ENCODE peak calls at places on chromosomes 1 and 21, in four cellular contexts. J, R, G and N are unnamed samples.

GRCh38 chr1:55050283-55050682 is 10.9 kb downstream of the PCSK9 start:
- DNase-seq in J (no peak), R (no peak), G (no peak), N (no peak)

GRCh38 chr21:45494851-45495680 is 47.2 kb downstream of the SLC19A1 start:
- DNase-seq in J (no peak), R (no peak), G (no peak), N (no peak)

GRCh38 chr1:15684468-15685283 is 556 bp downstream of the PLEKHM2 start:
- DNase-seq in J (no peak), R (peak; percentile 79), G (no peak), N (peak; percentile 65)

GRCh38 chr1:33300673-33301072 is 20.2 kb downstream of the A3GALT2 start:
- DNase-seq in J (no peak), R (no peak), G (no peak), N (no peak)

GRCh38 chr21:37496972-37497371 is 130.4 kb downstream of the DYRK1A start:
- DNase-seq in J (no peak), R (no peak), G (no peak), N (no peak)

GRCh38 chr1:58041621-58042020 is 504.9 kb downstream of the OMA1 start:
- DNase-seq in J (no peak), R (no peak), G (no peak), N (no peak)

GRCh38 chr1:204684551-204685235 is 845 bp downstream of the LRRN2 start:
- DNase-seq in J (no peak), R (no peak), G (no peak), N (peak; percentile 60)

GRCh38 chr1:173064011-173064410 is 13.3 kb upstream of the TNFSF18 start:
- DNase-seq in J (no peak), R (no peak), G (no peak), N (no peak)

GRCh38 chr1:234970731-234971476 is 157.7 kb downstream of the TOMM20 start:
- DNase-seq in J (no peak), R (no peak), G (peak; percentile 81), N (no peak)

GRCh38 chr1:240441684-240442083 is 170.3 kb downstream of the GREM2 start:
- DNase-seq in J (no peak), R (no peak), G (no peak), N (no peak)

GRCh38 chr1:34406377-34406776 is 229.7 kb downstream of the C1orf94 start:
- DNase-seq in J (no peak), R (no peak), G (no peak), N (no peak)

GRCh38 chr1:223742861-223743517 is 30.6 kb downstream of the CAPN2 start:
- DNase-seq in J (no peak), R (no peak), G (no peak), N (no peak)

GRCh38 chr1:25110037-25110436 is 122.3 kb downstream of the SYF2 start:
- DNase-seq in J (no peak), R (no peak), G (no peak), N (no peak)

GRCh38 chr1:119449964-119450363 is 35.0 kb downstream of the HSD3B2 start:
- DNase-seq in J (no peak), R (peak; percentile 52), G (peak; percentile 23), N (no peak)

GRCh38 chr1:91827094-91828006 is 58.6 kb downstream of the TGFBR3 start:
- DNase-seq in J (no peak), R (no peak), G (peak; percentile 99), N (no peak)

GRCh38 chr1:10644307-10645128 is 151.9 kb downstream of the CASZ1 start:
- DNase-seq in J (no peak), R (peak; percentile 54), G (no peak), N (no peak)

GRCh38 chr1:177969825-177970371 is at the start of gene SEC16B:
- DNase-seq in J (no peak), R (no peak), G (peak; percentile 87), N (no peak)

GRCh38 chr1:178999061-178999460 is 26.6 kb upstream of the FAM20B start:
- DNase-seq in J (no peak), R (no peak), G (no peak), N (no peak)

GRCh38 chr1:24560361-24560760 is 4.5 kb downstream of the NCMAP start:
- DNase-seq in J (no peak), R (no peak), G (no peak), N (no peak)

GRCh38 chr1:41241748-41242644 is at the start of gene SCMH1:
- DNase-seq in J (no peak), R (peak; percentile 78), G (no peak), N (peak; percentile 69)

DNA sequence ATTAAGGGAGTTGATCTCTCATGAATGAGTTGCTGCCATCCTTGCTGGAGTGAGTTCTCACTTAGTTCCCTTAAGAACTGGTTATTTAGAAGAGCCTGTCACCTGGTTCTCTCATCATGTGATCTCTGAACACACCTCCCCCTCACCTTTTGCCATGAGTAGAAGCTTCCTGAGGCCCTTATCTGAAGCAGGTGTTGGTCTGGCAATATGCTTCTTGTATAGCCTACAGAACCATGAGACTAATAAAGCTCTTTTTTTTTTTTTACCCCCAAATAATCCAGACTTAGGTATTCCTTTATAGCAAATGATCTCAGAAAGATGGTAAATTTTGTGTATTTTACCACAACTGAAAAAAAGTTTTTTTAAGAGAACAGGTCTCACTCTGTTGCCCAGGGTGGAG is 158.0 kb downstream of the EIF4G3 start:
- DNase-seq in J (no peak), R (no peak), G (no peak), N (no peak)
- TF ChIP-seq FOXK2 in J (no peak), R (no peak), G (no peak), N (no peak)

DNA sequence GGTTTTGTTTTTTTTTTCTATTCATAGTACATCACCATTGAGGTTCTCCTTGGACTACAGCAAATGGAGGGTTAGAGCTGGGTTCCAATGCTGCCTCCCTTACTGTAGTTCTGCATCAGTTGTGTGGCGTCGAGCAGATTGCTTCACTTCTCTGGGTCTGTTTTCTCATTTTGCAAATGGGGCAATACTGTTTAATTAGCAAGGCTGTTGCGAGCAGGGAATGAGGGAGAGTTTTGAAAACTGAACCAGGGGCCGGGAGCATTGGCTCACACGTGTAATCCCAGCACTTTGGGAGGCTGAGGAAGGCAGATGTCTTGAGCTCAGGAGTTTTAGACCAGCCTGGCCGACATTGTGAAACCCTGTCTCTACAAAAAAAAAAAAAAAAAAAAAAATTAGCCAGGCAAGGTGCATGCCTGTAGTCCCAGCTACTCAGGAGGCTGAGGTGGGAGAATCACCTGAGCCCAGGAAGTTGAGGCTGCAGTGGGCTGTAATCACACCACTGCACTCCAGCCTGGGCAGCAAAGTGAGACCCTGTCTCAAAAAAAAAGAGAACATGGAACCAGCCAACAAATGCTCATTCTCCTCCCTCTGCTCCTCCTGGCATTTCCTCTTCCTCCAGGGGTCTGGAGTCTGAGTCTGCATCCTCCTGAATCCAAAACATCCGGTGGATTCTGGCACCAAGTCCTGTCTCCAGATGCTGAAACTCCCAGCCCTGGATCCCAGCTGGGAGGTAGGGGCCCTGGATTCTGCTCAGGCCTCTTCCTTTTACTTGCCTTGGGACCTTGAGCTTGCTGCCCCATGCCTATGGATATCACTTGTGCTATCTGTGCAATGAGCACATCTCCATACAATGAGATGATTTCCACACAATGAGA is 3.7 kb upstream of the PLOD1 start:
- DNase-seq in J (no peak), R (no peak), G (peak; percentile 32), N (no peak)
- TF ChIP-seq BHLHE40 in J (no peak), R (peak; percentile 6), G (no peak), N (no peak)

GRCh38 chr1:217494767-217495166 is 136.1 kb downstream of the GPATCH2 start:
- DNase-seq in J (peak; percentile 26), R (no peak), G (no peak), N (no peak)

GRCh38 chr1:217498209-217498608 is 132.7 kb downstream of the GPATCH2 start:
- DNase-seq in J (no peak), R (no peak), G (no peak), N (no peak)

GRCh38 chr1:217493290-217493689 is 137.6 kb downstream of the GPATCH2 start:
- DNase-seq in J (no peak), R (no peak), G (no peak), N (no peak)

DNA sequence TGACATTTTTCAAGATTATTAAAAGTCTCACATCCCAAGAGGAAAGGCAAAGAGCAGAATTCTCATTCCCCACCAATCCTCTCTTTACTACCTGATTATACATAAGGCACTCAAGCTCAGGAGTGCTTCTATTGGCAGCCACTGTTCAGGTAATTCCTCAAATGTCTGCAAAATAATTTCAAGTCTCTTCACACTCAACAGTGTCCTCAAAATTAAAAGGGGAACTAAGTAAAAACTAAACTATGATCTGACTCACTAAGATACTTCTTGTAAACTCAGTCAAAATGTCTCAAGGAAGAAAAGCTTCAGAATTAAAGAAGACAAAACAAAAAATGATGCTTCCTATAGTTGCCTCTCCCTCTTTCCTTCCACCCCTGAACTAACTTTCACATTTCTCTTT is 135.6 kb downstream of the GPATCH2 start:
- DNase-seq in J (peak; percentile 23), R (no peak), G (no peak), N (no peak)
- TF ChIP-seq SP1 in J (no peak), R (no peak), G (no peak), N (no peak)

GRCh38 chr1:226125831-226126230 is 60.7 kb downstream of the ACBD3 start:
- DNase-seq in J (no peak), R (no peak), G (no peak), N (no peak)

GRCh38 chr1:226121587-226122400 is 59.3 kb downstream of the H3-3A start:
- DNase-seq in J (no peak), R (peak; percentile 89), G (peak; percentile 49), N (peak; percentile 94)

GRCh38 chr1:226125097-226125630 is 61.4 kb downstream of the ACBD3 start:
- DNase-seq in J (peak; percentile 55), R (peak; percentile 94), G (peak; percentile 70), N (peak; percentile 93)

GRCh38 chr1:226123212-226123560 is 60.7 kb downstream of the H3-3A start:
- DNase-seq in J (no peak), R (no peak), G (no peak), N (peak; percentile 9)

DNA sequence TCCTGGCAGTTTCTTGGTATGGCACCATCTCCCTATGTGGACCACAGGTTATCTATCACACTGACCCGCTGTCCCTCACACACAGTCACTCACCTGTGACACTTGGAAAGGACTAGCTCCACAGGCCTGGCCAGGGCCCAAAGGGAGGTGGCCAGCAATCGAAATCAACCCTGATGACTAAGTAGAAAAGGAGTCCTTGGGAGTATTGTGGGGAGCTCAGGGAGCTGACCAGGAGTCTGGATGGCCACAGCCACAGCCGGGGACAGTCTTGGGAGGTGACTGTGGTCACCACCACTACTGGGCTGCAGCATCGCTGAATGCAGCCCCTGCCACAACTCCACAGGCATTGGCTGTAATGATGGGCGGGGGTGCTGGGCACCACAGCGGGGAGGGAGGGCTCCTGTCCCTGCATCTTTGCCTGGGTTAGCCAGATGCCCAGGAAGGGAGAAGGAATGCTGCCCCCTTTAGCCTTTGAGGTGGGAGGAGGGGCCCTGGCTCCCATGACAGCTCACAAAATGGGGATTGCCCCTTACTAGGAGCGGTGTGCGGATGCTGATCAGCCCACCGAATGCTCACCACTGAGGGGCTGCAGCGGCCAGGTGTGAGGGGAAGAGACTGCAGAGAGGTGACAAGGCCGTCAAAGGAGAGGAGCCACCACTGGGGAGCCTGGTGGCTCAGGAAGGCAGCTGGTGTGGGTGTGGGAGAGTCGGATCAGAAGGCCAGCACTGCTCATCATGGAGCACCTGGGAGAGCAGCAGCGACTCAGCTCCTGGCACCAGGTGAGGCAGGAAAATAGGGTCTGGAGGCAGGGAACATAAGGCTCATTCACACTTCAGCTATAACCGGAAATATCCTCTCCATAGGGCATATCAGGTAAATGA is 61.3 kb downstream of the H3-3A start:
- DNase-seq in J (no peak), R (no peak), G (no peak), N (peak; percentile 5)
- TF ChIP-seq FOXK2 in J (no peak), R (no peak), G (no peak), N (no peak)